ENCODE peak calls at places on chromosomes 2 and 18, in four cellular contexts. Q is effector memory CD4-positive, alpha-beta T cell; M is A549; V is left lung. G is an unnamed sample. For H3K4me1 and H3K9me3, the result is how much of the 10 kb centered on the place peaks cover.

GRCh38 chr2:45643095-45643494 is 8.4 kb upstream of the PRKCE start:
- DNase-seq in Q (no peak), M (no peak), V (peak), G (no peak)

GRCh38 chr2:207274541-207274940 is 108.8 kb upstream of the KLF7 start:
- DNase-seq in V (no peak), M (no peak), Q (no peak), G (no peak)

GRCh38 chr2:120398961-120399888 is 53.3 kb downstream of the INHBB start:
- DNase-seq in Q (no peak), M (peak), V (no peak), G (no peak)

GRCh38 chr2:16151651-16152050 is 211.3 kb downstream of the MYCN start:
- DNase-seq in V (no peak), M (no peak), Q (no peak), G (no peak)

GRCh38 chr2:4662161-4662779 is 958.9 kb downstream of the DCDC2C start:
- DNase-seq in M (no peak), Q (no peak), V (no peak), G (no peak)

GRCh38 chr2:95376311-95377215 is 25.9 kb upstream of the FAHD2A start:
- DNase-seq in M (no peak), V (no peak), Q (no peak), G (no peak)

GRCh38 chr2:173109253-173110188 is 33.9 kb downstream of the MAP3K20 start:
- DNase-seq in Q (no peak), V (no peak), M (no peak), G (no peak)

GRCh38 chr2:19810637-19811036 is 91.1 kb downstream of the TTC32 start:
- DNase-seq in V (no peak), M (no peak), Q (no peak), G (no peak)

GRCh38 chr2:227125506-227125905 is 38.5 kb downstream of the COL4A4 start:
- DNase-seq in Q (no peak), V (no peak), M (no peak), G (no peak)

GRCh38 chr2:196159223-196159892 is 12.0 kb downstream of the STK17B start:
- DNase-seq in V (no peak), M (no peak), Q (no peak), G (no peak)

GRCh38 chr2:25168256-25169072 is at the start of gene POMC:
- DNase-seq in M (peak), Q (no peak), V (no peak), G (no peak)

GRCh38 chr2:115389024-115389423 is 946.6 kb downstream of the DPP10 start:
- DNase-seq in Q (no peak), V (no peak), M (no peak), G (no peak)

GRCh38 chr2:70161069-70161534 is 29.7 kb downstream of the C2orf42 start:
- DNase-seq in V (no peak), Q (no peak), M (no peak), G (no peak)

GRCh38 chr2:218382785-218383184 is 712 bp downstream of the SLC11A1 start:
- DNase-seq in Q (no peak), M (no peak), V (no peak), G (no peak)

GRCh38 chr2:96977631-96978195 is 8.7 kb downstream of the FAM178B start:
- DNase-seq in Q (no peak), V (no peak), M (peak), G (no peak)

GRCh38 chr18:43869451-43870008 is 592.2 kb upstream of the SYT4 start:
- DNase-seq in Q (no peak), V (no peak), M (no peak), G (no peak)

GRCh38 chr18:2901405-2901989 is 54.7 kb downstream of the EMILIN2 start:
- DNase-seq in M (no peak), V (no peak), Q (no peak), G (no peak)

GRCh38 chr2:129431881-129432280 is 547.6 kb upstream of the RAB6C start:
- DNase-seq in V (no peak), M (no peak), Q (no peak), G (no peak)

GRCh38 chr2:169797601-169798000 is 1.1 kb upstream of the SSB start:
- DNase-seq in V (no peak), M (no peak), Q (no peak), G (no peak)

GRCh38 chr2:169798718-169799495 is at the start of gene SSB:
- DNase-seq in V (peak), M (peak), Q (peak), G (peak)

GRCh38 chr2:169796441-169796840 is 2.2 kb upstream of the SSB start:
- DNase-seq in Q (no peak), V (no peak), M (no peak), G (no peak)

GRCh38 chr2:169798397-169798717 is 314 bp upstream of the SSB start:
- DNase-seq in V (no peak), Q (no peak), M (no peak), G (no peak)

DNA sequence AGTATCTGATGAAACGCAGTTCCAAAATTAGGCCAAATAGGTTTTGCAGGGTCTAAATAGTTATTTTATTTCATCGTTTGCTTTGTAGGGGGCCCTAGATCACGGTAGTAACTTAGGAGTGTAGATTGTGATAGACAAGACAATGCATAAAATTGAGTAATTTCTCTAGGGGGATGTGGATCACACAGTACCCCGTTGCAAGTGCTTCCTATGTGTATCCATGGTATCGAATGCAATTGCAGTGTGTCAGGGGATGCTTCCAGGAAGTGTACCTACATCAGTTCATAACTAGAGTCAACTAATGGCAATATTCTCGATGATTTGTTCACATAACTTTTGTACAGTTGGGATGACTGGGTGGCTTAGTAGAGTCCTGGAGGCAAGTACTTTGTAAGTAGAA is 884 bp downstream of the SSB start:
- DNase-seq in M (no peak), V (no peak), Q (no peak), G (no peak)
- H3K27ac ChIP-seq in M (peak), V (peak), Q (peak), G (peak)

DNA sequence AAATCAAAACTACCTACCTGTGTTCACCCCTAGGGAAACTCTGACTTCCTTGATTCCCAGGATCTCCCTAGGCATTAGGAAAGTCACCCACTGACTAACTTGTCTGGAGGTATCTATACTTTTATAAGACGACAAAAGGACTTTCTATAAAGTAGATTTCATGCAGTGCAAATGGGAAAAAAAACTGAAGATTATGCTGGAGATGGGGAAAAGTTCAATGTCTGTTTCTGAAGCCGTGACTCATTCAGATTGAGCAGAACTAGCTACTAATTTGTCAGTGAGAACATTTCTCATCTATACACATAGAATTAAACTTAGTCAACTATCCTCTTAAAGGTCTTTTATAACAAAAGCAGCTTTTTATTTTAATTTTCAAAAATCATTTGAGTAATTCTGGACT is 6.0 kb downstream of the SEPTIN10 start:
- DNase-seq in M (no peak), Q (no peak), V (no peak), G (no peak)
- H3K4me1 ChIP-seq in M (half or more), Q (under half), V (under half), G (under half)

DNA sequence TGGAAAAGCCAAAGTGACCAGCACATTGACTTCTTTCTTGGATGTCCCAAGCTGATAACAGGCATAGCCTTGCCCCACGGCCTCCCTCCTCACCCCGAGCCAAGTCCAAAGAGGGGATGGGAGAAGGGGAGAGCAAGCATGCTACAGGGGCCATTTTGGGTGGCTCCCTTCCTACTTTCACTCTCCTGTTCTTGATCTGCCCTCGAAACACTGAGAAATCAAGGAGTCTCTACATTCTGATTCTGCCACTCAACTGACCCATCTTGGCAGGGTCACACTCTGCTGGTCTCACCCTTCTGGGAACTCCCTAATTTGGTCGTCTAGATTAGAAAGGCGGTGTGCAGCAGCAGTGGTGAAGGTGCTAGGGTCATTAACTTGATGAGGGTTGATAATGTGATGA is 47.9 kb upstream of the PKDCC start:
- DNase-seq in M (no peak), V (no peak), Q (no peak), G (no peak)
- H3K9me3 ChIP-seq in M (under half), V (under half), Q (under half), G (under half)

GRCh38 chr2:222915092-222915957 is 54.5 kb downstream of the ACSL3 start:
- DNase-seq in Q (no peak), V (no peak), M (no peak), G (no peak)

GRCh38 chr2:222912776-222913175 is 51.9 kb downstream of the ACSL3 start:
- DNase-seq in M (no peak), Q (no peak), V (no peak), G (no peak)

GRCh38 chr2:222907790-222908431 is 47.1 kb downstream of the ACSL3 start:
- DNase-seq in M (no peak), V (no peak), Q (no peak), G (no peak)

GRCh38 chr2:222909276-222909675 is 48.4 kb downstream of the ACSL3 start:
- DNase-seq in V (no peak), M (no peak), Q (no peak), G (no peak)

GRCh38 chr2:222912117-222912516 is 51.3 kb downstream of the ACSL3 start:
- DNase-seq in Q (no peak), V (no peak), M (no peak), G (no peak)
- H3K27ac ChIP-seq in Q (no peak), V (no peak), M (no peak), G (peak)

GRCh38 chr2:168186452-168186851 is 60.9 kb downstream of the STK39 start:
- DNase-seq in V (no peak), Q (no peak), M (no peak), G (no peak)

GRCh38 chr2:168185583-168186274 is 61.7 kb downstream of the STK39 start:
- DNase-seq in V (no peak), M (no peak), Q (no peak), G (no peak)

GRCh38 chr2:168190590-168191336 is 56.6 kb downstream of the STK39 start:
- DNase-seq in Q (no peak), M (no peak), V (no peak), G (no peak)

GRCh38 chr2:168189835-168190426 is 57.5 kb downstream of the STK39 start:
- DNase-seq in V (no peak), Q (no peak), M (peak), G (no peak)

DNA sequence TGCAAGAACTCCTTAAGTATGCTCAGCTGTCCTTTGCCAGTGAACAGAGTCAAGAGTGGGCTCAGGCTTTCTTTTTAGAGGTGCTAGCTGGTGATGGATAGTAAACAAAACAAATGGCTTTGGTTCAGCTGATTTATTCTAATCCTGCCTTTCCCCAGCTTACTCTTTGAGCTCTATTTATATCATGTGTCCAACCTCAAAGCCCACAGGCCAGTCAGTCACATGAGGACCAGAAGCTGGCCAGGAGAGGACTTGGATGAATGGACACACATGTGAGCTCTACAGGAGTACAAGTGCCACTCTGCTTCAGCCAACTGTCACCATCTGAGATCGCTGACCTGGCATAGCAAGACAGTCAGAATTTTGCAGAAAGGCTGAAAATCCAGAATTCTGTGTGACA is 59.4 kb downstream of the STK39 start:
- DNase-seq in V (no peak), Q (no peak), M (no peak), G (no peak)
- H3K4me1 ChIP-seq in V (under half), Q (under half), M (under half), G (under half)

GRCh38 chr18:9495465-9495864 is 20.2 kb downstream of the RALBP1 start:
- DNase-seq in V (no peak), M (no peak), Q (no peak), G (no peak)
- H3K9me3 ChIP-seq in V (under half), M (under half), Q (under half), G (under half)

GRCh38 chr2:30178618-30179404 is 32.0 kb downstream of the YPEL5 start:
- DNase-seq in Q (no peak), V (no peak), M (no peak), G (peak)
- H3K27ac ChIP-seq in Q (no peak), V (no peak), M (no peak), G (peak)

G was measured in gastrocnemius medialis.